ENCODE peak calls at places on chromosomes 3 and 15, in four cellular contexts. One of them, this sample, is unnamed.

GRCh38 chr15:98753726-98754125 is 105.4 kb downstream of the IGF1R start:
- DNase-seq in neural crest cell: no peak
- DNase-seq in activated CD4-positive, alpha-beta T cell treated with anti-CD3 and anti-CD28 coated beads for 24 hours: no peak
- DNase-seq in stimulated activated CD8-positive, alpha-beta memory T cell treated with anti-CD3 and anti-CD28 coated beads, Interleukin-7, amount 100 ng/mL, for 1 hour: no peak
- DNase-seq in this sample: no peak

GRCh38 chr3:169146112-169146665 is 517.3 kb downstream of the MECOM start:
- DNase-seq in stimulated activated CD8-positive, alpha-beta memory T cell treated with anti-CD3 and anti-CD28 coated beads, Interleukin-7, amount 100 ng/mL, for 1 hour: no peak
- DNase-seq in neural crest cell: peak
- DNase-seq in activated CD4-positive, alpha-beta T cell treated with anti-CD3 and anti-CD28 coated beads for 24 hours: no peak
- DNase-seq in this sample: no peak

GRCh38 chr15:49423021-49423420 is at the start of gene FGF7:
- DNase-seq in stimulated activated CD8-positive, alpha-beta memory T cell treated with anti-CD3 and anti-CD28 coated beads, Interleukin-7, amount 100 ng/mL, for 1 hour: no peak
- DNase-seq in neural crest cell: no peak
- DNase-seq in activated CD4-positive, alpha-beta T cell treated with anti-CD3 and anti-CD28 coated beads for 24 hours: no peak
- DNase-seq in this sample: no peak

GRCh38 chr3:12239301-12239700 is 49.6 kb upstream of the PPARG start:
- DNase-seq in activated CD4-positive, alpha-beta T cell treated with anti-CD3 and anti-CD28 coated beads for 24 hours: no peak
- DNase-seq in neural crest cell: no peak
- DNase-seq in stimulated activated CD8-positive, alpha-beta memory T cell treated with anti-CD3 and anti-CD28 coated beads, Interleukin-7, amount 100 ng/mL, for 1 hour: no peak
- DNase-seq in this sample: no peak

GRCh38 chr3:169964176-169964575 is 2.4 kb upstream of the SEC62 start:
- DNase-seq in neural crest cell: no peak
- DNase-seq in stimulated activated CD8-positive, alpha-beta memory T cell treated with anti-CD3 and anti-CD28 coated beads, Interleukin-7, amount 100 ng/mL, for 1 hour: no peak
- DNase-seq in activated CD4-positive, alpha-beta T cell treated with anti-CD3 and anti-CD28 coated beads for 24 hours: no peak
- DNase-seq in this sample: no peak

GRCh38 chr15:40065166-40065565 is 26.2 kb upstream of the SRP14 start:
- DNase-seq in neural crest cell: no peak
- DNase-seq in stimulated activated CD8-positive, alpha-beta memory T cell treated with anti-CD3 and anti-CD28 coated beads, Interleukin-7, amount 100 ng/mL, for 1 hour: no peak
- DNase-seq in activated CD4-positive, alpha-beta T cell treated with anti-CD3 and anti-CD28 coated beads for 24 hours: no peak
- DNase-seq in this sample: no peak

GRCh38 chr15:65082303-65082958 is 5.9 kb downstream of the KBTBD13 start:
- DNase-seq in neural crest cell: no peak
- DNase-seq in stimulated activated CD8-positive, alpha-beta memory T cell treated with anti-CD3 and anti-CD28 coated beads, Interleukin-7, amount 100 ng/mL, for 1 hour: no peak
- DNase-seq in activated CD4-positive, alpha-beta T cell treated with anti-CD3 and anti-CD28 coated beads for 24 hours: no peak
- DNase-seq in this sample: no peak

GRCh38 chr3:10722921-10723320 is 93.1 kb upstream of the SLC6A11 start:
- DNase-seq in neural crest cell: no peak
- DNase-seq in stimulated activated CD8-positive, alpha-beta memory T cell treated with anti-CD3 and anti-CD28 coated beads, Interleukin-7, amount 100 ng/mL, for 1 hour: no peak
- DNase-seq in activated CD4-positive, alpha-beta T cell treated with anti-CD3 and anti-CD28 coated beads for 24 hours: no peak
- DNase-seq in this sample: no peak

GRCh38 chr3:125281411-125281810 is 68.9 kb upstream of the SLC12A8 start:
- DNase-seq in stimulated activated CD8-positive, alpha-beta memory T cell treated with anti-CD3 and anti-CD28 coated beads, Interleukin-7, amount 100 ng/mL, for 1 hour: no peak
- DNase-seq in neural crest cell: no peak
- DNase-seq in activated CD4-positive, alpha-beta T cell treated with anti-CD3 and anti-CD28 coated beads for 24 hours: no peak
- DNase-seq in this sample: no peak